ENCODE peak calls at places on chromosomes 3 and 15, in six cellular contexts. F is fibroblast of lung, M is neural progenitor cell, D is PC-3, T is thyroid gland, Y is trophoblast cell. S is an unnamed sample. For H3K27me3, the result is how much of the 10 kb centered on the place peaks cover.

GRCh38 chr3:13419356-13420050 is 619 bp downstream of the NUP210 start:
- DNase-seq in D (peak), M (peak), F (no peak), Y (no peak), T (peak), S (peak)

GRCh38 chr3:188526057-188526456 is 372.1 kb downstream of the LPP start:
- DNase-seq in T (peak), F (peak), D (peak), Y (no peak), M (no peak), S (no peak)

GRCh38 chr15:53072077-53072476 is 281.9 kb upstream of the ONECUT1 start:
- DNase-seq in T (peak), D (peak), M (peak), Y (peak), F (peak), S (peak)

GRCh38 chr3:155112661-155113389 is 32.7 kb downstream of the MME start:
- DNase-seq in F (no peak), D (no peak), T (no peak), M (no peak), Y (no peak), S (no peak)

GRCh38 chr3:124057453-124057852 is 65.5 kb upstream of the ROPN1 start:
- DNase-seq in D (no peak), F (no peak), Y (no peak), T (no peak), M (no peak), S (no peak)

GRCh38 chr15:69760890-69761568 is 308.4 kb downstream of the RPLP1 start:
- DNase-seq in F (peak), D (peak), Y (peak), T (peak), M (no peak), S (no peak)

GRCh38 chr15:39578851-39579486 is 1.9 kb upstream of the THBS1 start:
- DNase-seq in M (peak), F (peak), T (peak), Y (no peak), D (no peak), S (no peak)

GRCh38 chr3:169879846-169880558 is 10.3 kb upstream of the LRRC31 start:
- DNase-seq in T (no peak), F (no peak), D (no peak), Y (no peak), M (peak), S (no peak)

GRCh38 chr15:67884009-67884408 is 44.2 kb upstream of the RNU6-1 start:
- DNase-seq in M (no peak), D (no peak), Y (no peak), F (no peak), T (no peak), S (no peak)

GRCh38 chr15:34855893-34856292 is 60.5 kb upstream of the ACTC1 start:
- DNase-seq in T (no peak), M (no peak), Y (no peak), F (no peak), D (peak), S (no peak)

GRCh38 chr3:39181408-39182335 is 10.7 kb downstream of the XIRP1 start:
- DNase-seq in F (no peak), Y (no peak), M (no peak), T (no peak), D (peak), S (no peak)

GRCh38 chr3:72343078-72343477 is 505.2 kb downstream of the SHQ1 start:
- DNase-seq in M (no peak), T (no peak), D (peak), Y (peak), F (peak), S (no peak)

GRCh38 chr15:69384626-69385025 is 29.5 kb upstream of the KIF23 start:
- DNase-seq in M (no peak), D (no peak), F (no peak), Y (no peak), T (no peak), S (no peak)

GRCh38 chr3:186365202-186365974 is 3.4 kb upstream of the DGKG start:
- DNase-seq in T (peak), M (no peak), F (no peak), Y (no peak), D (peak), S (no peak)

GRCh38 chr3:13621381-13622221 is 72.7 kb downstream of the FBLN2 start:
- DNase-seq in T (no peak), F (peak), M (no peak), Y (no peak), D (no peak), S (no peak)

GRCh38 chr3:100765437-100765975 is 56.2 kb downstream of the TFG start:
- DNase-seq in M (no peak), Y (no peak), T (no peak), F (no peak), D (no peak), S (no peak)

GRCh38 chr15:70044168-70044567 is 53.5 kb downstream of the TLE3 start:
- DNase-seq in M (no peak), F (no peak), Y (no peak), D (no peak), T (no peak), S (no peak)

GRCh38 chr15:67762610-67763368 is 62.5 kb upstream of the SKOR1 start:
- DNase-seq in F (peak), M (no peak), T (no peak), Y (no peak), D (no peak), S (no peak)

GRCh38 chr3:24401090-24401810 is 93.4 kb downstream of the THRB start:
- DNase-seq in M (no peak), T (no peak), Y (no peak), D (no peak), F (peak), S (no peak)

GRCh38 chr3:131216801-131217200 is 164.8 kb upstream of the NUDT16 start:
- DNase-seq in M (peak), T (no peak), D (peak), F (peak), Y (peak), S (no peak)

GRCh38 chr3:23611737-23612295 is 193.9 kb upstream of the UBE2E1 start:
- DNase-seq in T (peak), Y (no peak), D (no peak), M (no peak), F (peak), S (peak)

GRCh38 chr3:196207159-196207832 is 3.9 kb downstream of the ZDHHC19 start:
- DNase-seq in T (no peak), M (peak), D (no peak), Y (no peak), F (no peak), S (no peak)

GRCh38 chr15:60397772-60398445 is at the start of gene ANXA2:
- DNase-seq in M (peak), D (peak), Y (peak), F (peak), T (peak), S (peak)

GRCh38 chr3:23623841-23624240 is 181.9 kb upstream of the UBE2E1 start:
- DNase-seq in Y (no peak), D (no peak), M (no peak), F (peak), T (no peak), S (no peak)

GRCh38 chr15:73353734-73354133 is 15.0 kb downstream of the HCN4 start:
- DNase-seq in D (no peak), Y (no peak), T (no peak), F (no peak), M (no peak), S (no peak)

GRCh38 chr3:181901626-181902025 is 189.9 kb downstream of the SOX2 start:
- DNase-seq in Y (no peak), T (no peak), F (no peak), D (no peak), M (no peak), S (no peak)

GRCh38 chr3:147407107-147407494 is 758 bp upstream of the ZIC4 start:
- DNase-seq in D (no peak), F (no peak), M (peak), Y (no peak), T (no peak), S (no peak)

GRCh38 chr15:33160581-33161165 is 33.8 kb downstream of the FMN1 start:
- DNase-seq in M (no peak), Y (no peak), T (no peak), D (no peak), F (no peak), S (no peak)

GRCh38 chr3:161349529-161350278 is 21.6 kb downstream of the SPTSSB start:
- DNase-seq in D (peak), T (no peak), M (no peak), F (peak), Y (no peak), S (no peak)

GRCh38 chr3:11819146-11819545 is 27.5 kb downstream of the TAMM41 start:
- DNase-seq in T (no peak), F (no peak), D (peak), Y (no peak), M (no peak), S (no peak)

GRCh38 chr3:119630562-119631329 is 29.6 kb downstream of the POPDC2 start:
- DNase-seq in M (no peak), F (peak), T (no peak), D (no peak), Y (no peak), S (no peak)

GRCh38 chr3:72058493-72059081 is 273.6 kb upstream of the PROK2 start:
- DNase-seq in F (no peak), Y (no peak), M (no peak), D (no peak), T (peak), S (no peak)

GRCh38 chr3:150449169-150449721 is 41.1 kb downstream of the TSC22D2 start:
- DNase-seq in Y (no peak), T (no peak), M (no peak), D (peak), F (peak), S (no peak)

GRCh38 chr3:136621628-136622027 is 130.6 kb downstream of the STAG1 start:
- DNase-seq in T (no peak), D (peak), F (peak), M (no peak), Y (peak), S (no peak)

GRCh38 chr3:159586587-159587202 is 401.9 kb upstream of the IL12A start:
- DNase-seq in T (peak), F (peak), D (peak), M (peak), Y (peak), S (no peak)

GRCh38 chr15:71230303-71230702 is 115.0 kb downstream of the THSD4 start:
- DNase-seq in F (no peak), T (no peak), D (no peak), Y (no peak), M (no peak), S (no peak)

GRCh38 chr3:5767304-5767703 is 579.8 kb downstream of the EDEM1 start:
- DNase-seq in M (no peak), D (no peak), F (no peak), Y (no peak), T (no peak), S (no peak)

GRCh38 chr3:72031581-72031980 is 246.6 kb upstream of the PROK2 start:
- DNase-seq in F (peak), M (no peak), T (no peak), D (peak), Y (peak), S (no peak)

GRCh38 chr15:77581896-77582569 is 50.7 kb downstream of the LINGO1 start:
- DNase-seq in T (peak), M (no peak), F (no peak), Y (no peak), D (no peak), S (no peak)

GRCh38 chr15:77588126-77588525 is 44.6 kb downstream of the LINGO1 start:
- DNase-seq in M (no peak), D (no peak), T (no peak), F (no peak), Y (no peak), S (no peak)

GRCh38 chr15:77582763-77583162 is 49.9 kb downstream of the LINGO1 start:
- DNase-seq in D (peak), M (no peak), Y (no peak), F (no peak), T (no peak), S (no peak)

GRCh38 chr15:77584201-77584600 is 48.5 kb downstream of the LINGO1 start:
- DNase-seq in D (no peak), T (no peak), F (no peak), M (peak), Y (no peak), S (no peak)

GRCh38 chr15:77584691-77585090 is 48.0 kb downstream of the LINGO1 start:
- DNase-seq in D (no peak), F (no peak), T (no peak), M (no peak), Y (no peak), S (no peak)
- H3K27me3 ChIP-seq in D (under half), F (under half), T (under half), M (under half), Y (under half), S (under half)

GRCh38 chr3:109228391-109229080 is 87.8 kb downstream of the DPPA2 start:
- DNase-seq in M (no peak), T (no peak), Y (no peak), F (no peak), D (no peak), S (no peak)

GRCh38 chr3:109224333-109224732 is 87.8 kb downstream of the C3orf85 start:
- DNase-seq in T (no peak), D (peak), Y (peak), M (peak), F (no peak), S (peak)
- H3K4me3 ChIP-seq in T (no peak), D (no peak), Y (no peak), M (no peak), F (no peak), S (no peak)

DNA sequence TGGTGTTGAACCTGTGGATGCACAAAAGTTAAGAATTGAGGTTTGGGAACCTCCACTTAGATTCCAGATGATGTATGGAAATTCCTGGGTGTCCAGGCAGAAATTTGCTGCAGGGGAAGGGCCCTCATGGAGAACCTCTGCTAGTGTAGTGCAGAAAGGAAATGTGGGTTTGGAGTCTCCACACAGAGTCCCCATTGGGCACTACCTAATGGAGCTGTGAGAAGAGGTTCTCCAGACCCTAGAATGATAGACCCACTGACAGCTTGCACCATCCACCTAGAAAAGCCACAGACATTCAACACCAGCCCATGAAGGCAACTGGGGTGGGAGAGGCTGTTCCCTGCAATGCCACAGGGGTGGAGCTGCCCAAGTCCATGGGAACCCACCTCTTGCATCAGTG is 1032.8 kb upstream of the EPHA6 start:
- DNase-seq in F (no peak), Y (no peak), D (no peak), M (no peak), T (no peak), S (no peak)
- H3K27ac ChIP-seq in F (no peak), Y (no peak), D (no peak), M (no peak), T (no peak), S (no peak)

DNA sequence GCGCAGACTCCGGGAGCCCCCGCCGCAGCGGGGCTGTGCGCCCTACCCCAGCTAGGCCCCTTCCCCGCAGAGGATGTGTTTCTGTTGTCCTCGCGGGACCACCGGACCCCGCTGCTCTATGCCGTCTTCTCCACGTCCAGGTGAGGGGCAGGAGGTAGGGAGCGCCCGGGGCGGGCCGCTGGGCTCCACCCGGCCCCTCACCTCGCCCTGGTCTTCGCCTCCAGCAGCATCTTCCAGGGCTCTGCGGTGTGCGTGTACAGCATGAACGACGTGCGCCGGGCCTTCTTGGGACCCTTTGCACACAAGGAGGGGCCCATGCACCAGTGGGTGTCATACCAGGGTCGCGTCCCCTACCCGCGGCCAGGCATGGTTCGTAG is 4.7 kb downstream of the SEMA3B start:
- DNase-seq in Y (no peak), M (no peak), T (no peak), D (no peak), F (no peak), S (no peak)
- H3K27me3 ChIP-seq in Y (under half), M (half or more), T (under half), D (under half), F (under half), S (under half)

DNA sequence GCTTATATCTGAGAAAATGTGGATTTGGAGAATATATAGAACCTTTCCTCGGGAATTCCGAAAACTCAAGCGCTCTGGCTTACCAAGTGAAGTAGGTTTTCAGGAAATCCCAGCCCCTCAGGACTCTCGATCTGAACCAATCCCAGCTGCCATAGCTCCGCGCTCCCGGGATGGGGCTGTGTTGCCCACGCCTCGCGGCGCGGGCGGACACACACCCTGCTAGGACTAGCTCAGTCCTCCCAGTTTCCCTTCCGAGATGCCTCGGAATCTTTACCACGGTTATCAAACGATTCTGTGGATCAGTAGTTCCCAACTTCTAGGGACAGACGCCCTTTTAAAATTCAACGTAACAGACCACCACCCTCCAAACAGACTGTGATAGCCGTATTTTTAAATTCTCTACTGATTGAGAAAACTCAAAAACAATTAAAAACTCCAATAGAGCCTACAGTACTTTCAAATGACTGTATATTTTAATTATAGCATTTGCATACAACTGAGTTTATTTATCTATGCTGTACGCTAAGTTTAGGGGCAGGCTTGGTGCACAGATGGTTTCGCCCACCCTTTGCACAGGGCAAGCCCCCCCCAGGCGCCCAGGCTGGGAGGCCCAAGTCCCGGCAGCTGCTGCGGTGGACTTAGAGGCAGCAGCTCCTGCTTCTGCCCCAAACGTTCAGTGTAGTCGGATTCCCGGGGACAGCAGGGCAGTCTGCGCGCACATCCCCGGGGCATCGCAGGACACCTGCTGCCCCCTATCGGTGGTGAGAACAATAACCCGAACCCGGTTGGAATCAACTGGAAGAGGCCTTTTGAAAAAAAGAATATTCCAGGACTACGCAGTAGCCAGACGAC is 52.3 kb downstream of the CCDC54 start:
- DNase-seq in D (peak), F (peak), M (peak), T (peak), Y (peak), S (peak)
- H3K4me3 ChIP-seq in D (peak), F (peak), M (peak), T (peak), Y (peak), S (peak)

S was measured in pancreas.